ENCODE peak calls at places on chromosomes 6 and 20, in eight cellular contexts. S is upper lobe of right lung; U is naive thymus-derived CD4-positive, alpha-beta T cell; M is mammary epithelial cell; A is uterus; F is heart right ventricle; C is upper lobe of left lung; G is SJCRH30. Z is an unnamed sample.
A peak's percentile ranks its signal among the peaks of the same experiment; 100 is the strongest.

GRCh38 chr6:72522735-72523141 is 99.1 kb upstream of the KCNQ5 start:
- DNase-seq in S (no peak), U (no peak), M (peak; percentile 27), A (no peak), F (no peak), C (no peak), G (no peak), Z (no peak)

GRCh38 chr6:45929421-45930361 is 86.0 kb downstream of the CLIC5 start:
- DNase-seq in S (no peak), U (no peak), M (no peak), A (no peak), F (no peak), C (no peak), G (peak; percentile 16), Z (no peak)

GRCh38 chr6:64310214-64310613 is 674.6 kb downstream of the PHF3 start:
- DNase-seq in S (no peak), U (no peak), M (no peak), A (no peak), F (no peak), C (no peak), G (no peak), Z (no peak)

GRCh38 chr6:100470721-100471120 is 6.0 kb upstream of the SIM1 start:
- DNase-seq in S (no peak), U (no peak), M (no peak), A (no peak), F (no peak), C (no peak), G (no peak), Z (no peak)

GRCh38 chr20:32067234-32067821 is 15.3 kb downstream of the HCK start:
- DNase-seq in S (no peak), U (no peak), M (peak; percentile 14), A (no peak), F (no peak), C (no peak), G (no peak), Z (peak; percentile 76)

GRCh38 chr6:146289816-146290588 is 253.6 kb upstream of the RAB32 start:
- DNase-seq in S (no peak), U (no peak), M (peak; percentile 50), A (no peak), F (no peak), C (peak; percentile 31), G (peak; percentile 51), Z (peak; percentile 60)

GRCh38 chr20:5848711-5849505 is 98.7 kb downstream of the SHLD1 start:
- DNase-seq in S (no peak), U (no peak), M (peak; percentile 54), A (no peak), F (no peak), C (no peak), G (peak; percentile 81), Z (peak; percentile 71)

GRCh38 chr20:40274912-40275654 is 414.0 kb downstream of the MAFB start:
- DNase-seq in S (no peak), U (no peak), M (no peak), A (no peak), F (no peak), C (no peak), G (no peak), Z (no peak)

GRCh38 chr20:41392871-41393704 is 26.5 kb upstream of the EMILIN3 start:
- DNase-seq in S (no peak), U (no peak), M (no peak), A (peak; percentile 78), F (peak; percentile 74), C (no peak), G (peak; percentile 94), Z (peak; percentile 38)

GRCh38 chr20:49687595-49688567 is 25.8 kb downstream of the B4GALT5 start:
- DNase-seq in S (no peak), U (no peak), M (no peak), A (no peak), F (no peak), C (no peak), G (no peak), Z (no peak)

GRCh38 chr6:139161169-139161568 is 26.3 kb downstream of the HECA start:
- DNase-seq in S (no peak), U (peak; percentile 63), M (peak; percentile 54), A (no peak), F (no peak), C (peak; percentile 36), G (peak; percentile 37), Z (peak; percentile 80)

GRCh38 chr6:113734886-113735481 is 122.2 kb upstream of the MARCKS start:
- DNase-seq in S (no peak), U (no peak), M (peak; percentile 75), A (no peak), F (no peak), C (no peak), G (no peak), Z (no peak)

GRCh38 chr6:38155576-38156204 is 336.2 kb downstream of the ZFAND3 start:
- DNase-seq in S (peak; percentile 51), U (no peak), M (no peak), A (no peak), F (no peak), C (no peak), G (no peak), Z (no peak)

GRCh38 chr6:128964233-128964755 is 81.4 kb downstream of the LAMA2 start:
- DNase-seq in S (no peak), U (no peak), M (no peak), A (no peak), F (no peak), C (no peak), G (no peak), Z (no peak)

GRCh38 chr20:61896058-61896961 is 169.4 kb downstream of the TAF4 start:
- DNase-seq in S (no peak), U (peak; percentile 28), M (peak; percentile 20), A (no peak), F (peak; percentile 39), C (no peak), G (peak; percentile 82), Z (peak; percentile 99)

GRCh38 chr20:37992802-37993538 is 40.3 kb downstream of the TTI1 start:
- DNase-seq in S (no peak), U (no peak), M (peak; percentile 82), A (no peak), F (peak; percentile 26), C (peak; percentile 54), G (peak; percentile 95), Z (peak; percentile 93)

GRCh38 chr6:157274116-157274470 is 49.2 kb downstream of the TMEM242 start:
- DNase-seq in S (no peak), U (no peak), M (no peak), A (no peak), F (no peak), C (no peak), G (no peak), Z (peak; percentile 82)

GRCh38 chr6:157272866-157273755 is 50.2 kb downstream of the TMEM242 start:
- DNase-seq in S (no peak), U (no peak), M (no peak), A (no peak), F (no peak), C (no peak), G (peak; percentile 41), Z (peak; percentile 85)

GRCh38 chr6:157274471-157275226 is 48.7 kb downstream of the TMEM242 start:
- DNase-seq in S (peak; percentile 89), U (peak; percentile 91), M (peak; percentile 59), A (peak; percentile 76), F (peak; percentile 80), C (peak; percentile 85), G (peak; percentile 82), Z (peak; percentile 99)

GRCh38 chr6:157272372-157272771 is 50.9 kb downstream of the TMEM242 start:
- DNase-seq in S (no peak), U (no peak), M (no peak), A (no peak), F (no peak), C (no peak), G (no peak), Z (peak; percentile 53)

DNA sequence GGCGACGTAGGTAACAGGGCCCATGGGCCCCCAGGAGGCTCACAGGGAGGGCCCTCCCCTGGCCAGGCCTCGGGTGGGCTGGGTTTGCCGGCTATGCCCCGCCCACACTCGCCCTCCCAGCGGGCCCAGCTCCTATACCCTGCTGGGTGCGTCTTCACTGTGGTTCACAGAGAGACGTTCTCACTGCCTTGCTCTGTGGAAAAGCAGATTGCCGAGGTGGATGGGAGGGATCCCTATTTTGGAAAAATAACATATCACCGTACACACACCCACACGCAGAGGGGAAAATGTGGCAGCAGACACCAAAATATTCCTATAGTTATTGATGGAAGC is 49.6 kb downstream of the TMEM242 start:
- DNase-seq in S (no peak), U (peak; percentile 63), M (no peak), A (peak; percentile 62), F (peak; percentile 49), C (peak; percentile 56), G (peak; percentile 82), Z (peak; percentile 78)
- H3K4me3 ChIP-seq in S (peak overlapping the region; percentile 69), U (peak overlapping the region; percentile 80), M (no peak overlapping the region), A (peak overlapping the region; percentile 59), F (no peak overlapping the region), C (peak overlapping the region; percentile 48), G (peak overlapping the region; percentile 72), Z (peak overlapping the region; percentile 77)

GRCh38 chr20:23019403-23019802 is 15.7 kb upstream of the SSTR4 start:
- DNase-seq in S (no peak), U (no peak), M (no peak), A (no peak), F (no peak), C (no peak), G (peak; percentile 48), Z (no peak)
- H3K27ac ChIP-seq in S (no peak overlapping the region), U (no peak overlapping the region), M (no peak overlapping the region), A (no peak overlapping the region), F (no peak overlapping the region), C (no peak overlapping the region), G (no peak overlapping the region), Z (no peak overlapping the region)

GRCh38 chr6:155388546-155388945 is 67.1 kb downstream of the NOX3 start:
- DNase-seq in S (no peak), U (no peak), M (no peak), A (no peak), F (no peak), C (no peak), G (no peak), Z (no peak)

GRCh38 chr6:155387551-155387950 is 68.1 kb downstream of the NOX3 start:
- DNase-seq in S (no peak), U (no peak), M (no peak), A (no peak), F (no peak), C (no peak), G (no peak), Z (no peak)

GRCh38 chr6:155384343-155384742 is 70.1 kb upstream of the TFB1M start:
- DNase-seq in S (no peak), U (no peak), M (no peak), A (no peak), F (no peak), C (no peak), G (no peak), Z (no peak)

GRCh38 chr6:155389130-155389529 is 66.5 kb downstream of the NOX3 start:
- DNase-seq in S (no peak), U (no peak), M (no peak), A (no peak), F (no peak), C (no peak), G (no peak), Z (no peak)
- H3K9me3 ChIP-seq in S (no peaks in the 10 kb centered on the region), U (no peaks in the 10 kb centered on the region), M (no peaks in the 10 kb centered on the region), A (no peaks in the 10 kb centered on the region), F (no peaks in the 10 kb centered on the region), C (no peaks in the 10 kb centered on the region), G (no peaks in the 10 kb centered on the region), Z (no peaks in the 10 kb centered on the region)

DNA sequence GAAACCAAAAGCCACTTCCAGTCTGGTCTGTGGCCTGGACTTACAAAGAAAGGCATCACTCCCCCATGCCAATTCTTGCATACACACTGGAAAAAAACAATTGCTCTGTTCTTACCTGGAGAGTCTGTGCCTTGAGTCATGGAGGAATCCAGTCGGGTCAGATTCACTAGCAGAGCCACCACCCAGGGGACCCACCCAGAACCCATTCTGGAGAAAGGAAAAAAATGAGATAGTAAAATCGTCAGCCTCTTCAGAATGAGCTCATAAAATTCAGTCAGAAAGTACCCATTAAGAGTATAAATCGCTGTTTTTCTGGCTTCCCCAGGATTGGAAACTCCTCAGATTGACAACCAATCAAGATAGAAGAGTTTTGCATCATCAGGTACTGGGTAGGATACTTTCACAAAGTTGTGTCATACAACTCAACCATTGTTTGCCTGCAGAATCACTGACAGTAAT is at the start of gene HLA-DOB:
- DNase-seq in S (no peak), U (no peak), M (peak; percentile 92), A (no peak), F (no peak), C (peak; percentile 51), G (no peak), Z (peak; percentile 4)
- H3K4me3 ChIP-seq in S (no peak within 1 kb of the TSS), U (no peak within 1 kb of the TSS), M (peak within 1 kb of the TSS; percentile 15), A (no peak within 1 kb of the TSS), F (no peak within 1 kb of the TSS), C (peak within 1 kb of the TSS; percentile 14), G (no peak within 1 kb of the TSS), Z (no peak within 1 kb of the TSS)

Z was measured in osteoblast.